ENCODE peak calls at places on chromosomes 13 and 19, in seven cellular contexts. C is hepatocyte; L is heart right ventricle; W is stimulated activated CD8-positive, alpha-beta memory T cell treated with anti-CD3 and anti-CD28 coated beads, Interleukin-4, amount 100 ng/mL, for 1 hour; A is HCT116; B is AML-193; P is stimulated activated CD4-positive, alpha-beta T cell treated with anti-CD3 and anti-CD28 coated beads, Interleukin-15, amount 100 ng/mL, for 48 hours. Q is an unnamed sample.

GRCh38 chr19:50451223-50451534 is 18.5 kb downstream of the MYBPC2 start:
- DNase-seq in C (no peak), L (no peak), W (no peak), A (no peak), B (no peak), P (no peak), Q (no peak)

GRCh38 chr13:98822238-98822606 is 69.8 kb upstream of the SLC15A1 start:
- DNase-seq in C (no peak), L (no peak), W (no peak), A (no peak), B (no peak), P (no peak), Q (no peak)

GRCh38 chr19:31355330-31356289 is 6.4 kb upstream of the TSHZ3 start:
- DNase-seq in C (no peak), L (no peak), W (no peak), A (no peak), B (no peak), P (no peak), Q (no peak)

GRCh38 chr19:46926201-46927071 is 65.6 kb downstream of the ARHGAP35 start:
- DNase-seq in C (no peak), L (no peak), W (no peak), A (no peak), B (no peak), P (no peak), Q (no peak)

GRCh38 chr13:98846991-98847390 is 94.5 kb upstream of the SLC15A1 start:
- DNase-seq in C (no peak), L (no peak), W (no peak), A (no peak), B (no peak), P (no peak), Q (no peak)

GRCh38 chr13:44309771-44310767 is 63.6 kb upstream of the SERP2 start:
- DNase-seq in C (no peak), L (peak; percentile 54), W (no peak), A (no peak), B (no peak), P (no peak), Q (no peak)

GRCh38 chr13:37412271-37412683 is 186.3 kb downstream of the POSTN start:
- DNase-seq in C (no peak), L (no peak), W (no peak), A (no peak), B (no peak), P (no peak), Q (no peak)

GRCh38 chr13:66518068-66518467 is 712.1 kb downstream of the PCDH9 start:
- DNase-seq in C (no peak), L (no peak), W (no peak), A (no peak), B (no peak), P (no peak), Q (no peak)

GRCh38 chr13:50410921-50411712 is 395.9 kb downstream of the KCNRG start:
- DNase-seq in C (peak; percentile 73), L (no peak), W (no peak), A (peak; percentile 69), B (no peak), P (no peak), Q (peak; percentile 50)

GRCh38 chr13:36069881-36070366 is 61.3 kb downstream of the DCLK1 start:
- DNase-seq in C (no peak), L (no peak), W (no peak), A (no peak), B (no peak), P (no peak), Q (peak; percentile 29)

GRCh38 chr13:52850396-52851152 is 2.1 kb upstream of the PCDH8 start:
- DNase-seq in C (peak; percentile 91), L (peak; percentile 70), W (no peak), A (no peak), B (no peak), P (no peak), Q (no peak)

GRCh38 chr13:44075113-44075512 is 195.4 kb downstream of the LACC1 start:
- DNase-seq in C (peak; percentile 34), L (no peak), W (no peak), A (no peak), B (no peak), P (no peak), Q (no peak)

GRCh38 chr19:28387507-28387906 is 825.4 kb downstream of the UQCRFS1 start:
- DNase-seq in C (no peak), L (no peak), W (no peak), A (no peak), B (no peak), P (no peak), Q (no peak)

GRCh38 chr19:52297601-52298358 is 811 bp downstream of the ZNF480 start:
- DNase-seq in C (no peak), L (peak; percentile 5), W (no peak), A (no peak), B (peak; percentile 13), P (no peak), Q (no peak)

GRCh38 chr19:16869331-16869972 is 19.3 kb upstream of the F2RL3 start:
- DNase-seq in C (no peak), L (no peak), W (no peak), A (no peak), B (no peak), P (no peak), Q (no peak)

GRCh38 chr13:26026211-26026610 is 25.6 kb downstream of the SHISA2 start:
- DNase-seq in C (no peak), L (no peak), W (no peak), A (no peak), B (no peak), P (no peak), Q (no peak)

GRCh38 chr13:45178349-45179142 is 22.3 kb downstream of the KCTD4 start:
- DNase-seq in C (peak; percentile 48), L (peak; percentile 9), W (no peak), A (no peak), B (no peak), P (no peak), Q (no peak)

GRCh38 chr19:19447536-19448237 is 42.2 kb downstream of the GATAD2A start:
- DNase-seq in C (no peak), L (no peak), W (no peak), A (no peak), B (no peak), P (no peak), Q (no peak)

GRCh38 chr19:33177417-33177976 is 16.6 kb upstream of the LRP3 start:
- DNase-seq in C (peak; percentile 86), L (no peak), W (peak; percentile 53), A (no peak), B (no peak), P (no peak), Q (no peak)

GRCh38 chr13:91305652-91306051 is 41.8 kb upstream of the MIR17HG start:
- DNase-seq in C (no peak), L (no peak), W (no peak), A (no peak), B (no peak), P (no peak), Q (no peak)

GRCh38 chr19:13078897-13079541 is 23.6 kb downstream of the LYL1 start:
- DNase-seq in C (no peak), L (no peak), W (no peak), A (no peak), B (no peak), P (no peak), Q (no peak)

GRCh38 chr19:15740785-15741184 is 3.0 kb downstream of the OR10H3 start:
- DNase-seq in C (no peak), L (no peak), W (no peak), A (no peak), B (no peak), P (no peak), Q (no peak)

GRCh38 chr19:5395996-5396939 is 55.7 kb upstream of the PTPRS start:
- DNase-seq in C (no peak), L (no peak), W (no peak), A (no peak), B (no peak), P (no peak), Q (no peak)

GRCh38 chr19:4878491-4878968 is 11.1 kb upstream of the PLIN3 start:
- DNase-seq in C (no peak), L (no peak), W (no peak), A (no peak), B (no peak), P (no peak), Q (no peak)

GRCh38 chr13:44546164-44546563 is 30.0 kb downstream of the TSC22D1 start:
- DNase-seq in C (no peak), L (no peak), W (no peak), A (no peak), B (no peak), P (no peak), Q (no peak)

GRCh38 chr19:41691268-41691970 is 3.3 kb upstream of the CEACAM7 start:
- DNase-seq in C (no peak), L (no peak), W (no peak), A (no peak), B (peak; percentile 7), P (no peak), Q (no peak)

GRCh38 chr19:28176193-28176592 is 1036.8 kb downstream of the UQCRFS1 start:
- DNase-seq in C (no peak), L (no peak), W (no peak), A (no peak), B (no peak), P (no peak), Q (no peak)

GRCh38 chr13:60453490-60453889 is 56.5 kb downstream of the TDRD3 start:
- DNase-seq in C (no peak), L (no peak), W (no peak), A (no peak), B (no peak), P (no peak), Q (no peak)

GRCh38 chr13:111575719-111576118 is 255.3 kb downstream of the TEX29 start:
- DNase-seq in C (no peak), L (no peak), W (no peak), A (no peak), B (no peak), P (no peak), Q (no peak)

Q was measured in BJ.